ENCODE peak calls at places on chromosome 5, in six cellular contexts. G is H1, Z is transverse colon, E is stomach, B is tibial nerve, I is HepG2. A is an unnamed sample.

GRCh38 chr5:170791325-170791954 is 7.9 kb downstream of the GABRP start:
- DNase-seq in G (no peak), Z (peak), E (peak), B (peak), I (peak), A (no peak)

GRCh38 chr5:3542158-3542557 is 53.5 kb upstream of the IRX1 start:
- DNase-seq in G (no peak), Z (no peak), E (no peak), B (no peak), I (no peak), A (no peak)

GRCh38 chr5:61151893-61152292 is 10.4 kb downstream of the SMIM15 start:
- DNase-seq in G (no peak), Z (no peak), E (no peak), B (no peak), I (no peak), A (no peak)

GRCh38 chr5:114782217-114782616 is 387.5 kb downstream of the TRIM36 start:
- DNase-seq in G (no peak), Z (no peak), E (no peak), B (no peak), I (no peak), A (no peak)

GRCh38 chr5:14873790-14874189 is 2.2 kb upstream of the ANKH start:
- DNase-seq in G (no peak), Z (no peak), E (no peak), B (no peak), I (no peak), A (no peak)

GRCh38 chr5:115787426-115787825 is 29.0 kb downstream of the CDO1 start:
- DNase-seq in G (no peak), Z (no peak), E (no peak), B (no peak), I (no peak), A (no peak)

GRCh38 chr5:90944116-90944515 is 385.5 kb downstream of the ADGRV1 start:
- DNase-seq in G (no peak), Z (no peak), E (no peak), B (no peak), I (no peak), A (no peak)

GRCh38 chr5:78803386-78803785 is 154.8 kb upstream of the LHFPL2 start:
- DNase-seq in G (no peak), Z (peak), E (no peak), B (peak), I (no peak), A (peak)

GRCh38 chr5:90264930-90265857 is 144.4 kb downstream of the CETN3 start:
- DNase-seq in G (peak), Z (peak), E (peak), B (peak), I (peak), A (peak)

GRCh38 chr5:7015586-7016256 is 302.5 kb downstream of the TENT4A start:
- DNase-seq in G (peak), Z (no peak), E (no peak), B (no peak), I (no peak), A (no peak)

GRCh38 chr5:16626696-16627264 is 10.0 kb upstream of the RETREG1 start:
- DNase-seq in G (no peak), Z (no peak), E (no peak), B (no peak), I (no peak), A (no peak)

GRCh38 chr5:110956280-110956912 is 115.1 kb upstream of the TSLP start:
- DNase-seq in G (no peak), Z (no peak), E (no peak), B (no peak), I (no peak), A (no peak)

GRCh38 chr5:82164957-82165698 is 113.0 kb downstream of the RPS23 start:
- DNase-seq in G (no peak), Z (no peak), E (no peak), B (no peak), I (no peak), A (peak)

GRCh38 chr5:82031220-82032119 is 59.6 kb downstream of the ATG10 start:
- DNase-seq in G (peak), Z (no peak), E (no peak), B (no peak), I (no peak), A (no peak)

GRCh38 chr5:115168829-115169391 is 798 bp downstream of the TRIM36 start:
- DNase-seq in G (no peak), Z (peak), E (no peak), B (no peak), I (no peak), A (no peak)

GRCh38 chr5:147509710-147510651 is at the start of gene DPYSL3:
- DNase-seq in G (peak), Z (peak), E (peak), B (peak), I (no peak), A (peak)

GRCh38 chr5:138093036-138093435 is 9.2 kb downstream of the WNT8A start:
- DNase-seq in G (no peak), Z (no peak), E (no peak), B (no peak), I (no peak), A (no peak)

GRCh38 chr5:136066705-136067271 is 38.0 kb downstream of the TGFBI start:
- DNase-seq in G (no peak), Z (no peak), E (no peak), B (no peak), I (peak), A (peak)

GRCh38 chr5:82389347-82389746 is 111.2 kb upstream of the RPS23 start:
- DNase-seq in G (no peak), Z (no peak), E (no peak), B (no peak), I (no peak), A (no peak)

GRCh38 chr5:122424211-122424610 is 112.2 kb downstream of the SNCAIP start:
- DNase-seq in G (no peak), Z (no peak), E (no peak), B (no peak), I (no peak), A (no peak)

GRCh38 chr5:132641241-132641723 is 16.7 kb upstream of the IL13 start:
- DNase-seq in G (no peak), Z (no peak), E (no peak), B (no peak), I (no peak), A (no peak)

GRCh38 chr5:7576023-7576715 is 180.2 kb downstream of the ADCY2 start:
- DNase-seq in G (no peak), Z (peak), E (no peak), B (no peak), I (no peak), A (no peak)

GRCh38 chr5:109865636-109866035 is 175.9 kb downstream of the MAN2A1 start:
- DNase-seq in G (peak), Z (no peak), E (no peak), B (no peak), I (peak), A (no peak)

GRCh38 chr5:10456583-10457562 is 15.2 kb downstream of the ROPN1L start:
- DNase-seq in G (no peak), Z (no peak), E (no peak), B (no peak), I (no peak), A (no peak)

GRCh38 chr5:53479656-53480473 is 564 bp upstream of the FST start:
- DNase-seq in G (no peak), Z (peak), E (peak), B (peak), I (peak), A (no peak)

GRCh38 chr5:15452780-15453179 is 47.2 kb upstream of the FBXL7 start:
- DNase-seq in G (no peak), Z (no peak), E (no peak), B (no peak), I (no peak), A (no peak)

GRCh38 chr5:36569456-36569855 is 37.0 kb upstream of the SLC1A3 start:
- DNase-seq in G (no peak), Z (no peak), E (no peak), B (peak), I (no peak), A (no peak)

GRCh38 chr5:56183507-56183906 is 49.6 kb downstream of the ANKRD55 start:
- DNase-seq in G (no peak), Z (no peak), E (no peak), B (no peak), I (peak), A (no peak)

GRCh38 chr5:141960018-141960417 is 2.0 kb upstream of the PCDH12 start:
- DNase-seq in G (no peak), Z (no peak), E (no peak), B (no peak), I (peak), A (no peak)

GRCh38 chr5:88144219-88145040 is 124.2 kb downstream of the TMEM161B start:
- DNase-seq in G (no peak), Z (no peak), E (no peak), B (no peak), I (no peak), A (no peak)

GRCh38 chr5:69492391-69493234 is at the start of gene OCLN:
- DNase-seq in G (peak), Z (peak), E (peak), B (no peak), I (peak), A (peak)

GRCh38 chr5:1418921-1419280 is 26.3 kb downstream of the SLC6A3 start:
- DNase-seq in G (no peak), Z (no peak), E (no peak), B (no peak), I (no peak), A (no peak)

GRCh38 chr5:1419476-1420210 is 25.6 kb downstream of the SLC6A3 start:
- DNase-seq in G (no peak), Z (no peak), E (no peak), B (no peak), I (no peak), A (no peak)

GRCh38 chr5:1417586-1418225 is 27.5 kb downstream of the SLC6A3 start:
- DNase-seq in G (no peak), Z (no peak), E (no peak), B (no peak), I (no peak), A (no peak)

GRCh38 chr5:1416856-1417469 is 28.3 kb downstream of the SLC6A3 start:
- DNase-seq in G (no peak), Z (no peak), E (no peak), B (no peak), I (no peak), A (no peak)

DNA sequence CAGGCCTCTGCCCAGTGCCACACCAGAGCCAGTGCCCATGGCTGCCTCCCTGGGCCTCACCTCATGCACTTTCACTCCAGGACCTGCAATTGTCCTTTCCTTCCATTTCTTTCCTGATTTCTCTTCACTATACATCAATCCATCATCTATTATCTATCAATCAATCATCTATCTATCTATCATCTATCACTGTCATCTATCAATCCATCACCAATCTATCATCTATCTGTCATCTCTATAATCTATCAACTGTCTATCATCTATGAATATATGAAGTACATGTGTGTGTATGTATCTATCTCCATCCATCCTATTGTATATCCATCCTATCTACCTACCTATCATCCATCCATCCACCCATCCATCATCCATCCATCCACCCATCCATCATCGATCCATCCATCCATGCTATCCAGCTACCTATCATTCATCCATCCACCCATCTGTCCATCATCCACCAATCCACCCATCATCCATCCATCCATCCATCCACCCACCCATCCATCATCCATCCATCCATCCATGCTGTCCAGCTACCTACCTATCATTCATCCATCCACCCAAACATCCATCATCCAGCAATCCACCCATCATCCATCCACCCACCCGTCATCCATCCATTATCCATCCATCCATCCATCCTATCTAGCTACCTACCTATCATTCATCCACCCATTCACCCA is 26.9 kb downstream of the SLC6A3 start:
- DNase-seq in G (no peak), Z (no peak), E (no peak), B (no peak), I (no peak), A (no peak)
- TF ChIP-seq EP300 in G (no peak), Z (no peak), E (no peak), B (no peak), I (no peak), A (no peak)

DNA sequence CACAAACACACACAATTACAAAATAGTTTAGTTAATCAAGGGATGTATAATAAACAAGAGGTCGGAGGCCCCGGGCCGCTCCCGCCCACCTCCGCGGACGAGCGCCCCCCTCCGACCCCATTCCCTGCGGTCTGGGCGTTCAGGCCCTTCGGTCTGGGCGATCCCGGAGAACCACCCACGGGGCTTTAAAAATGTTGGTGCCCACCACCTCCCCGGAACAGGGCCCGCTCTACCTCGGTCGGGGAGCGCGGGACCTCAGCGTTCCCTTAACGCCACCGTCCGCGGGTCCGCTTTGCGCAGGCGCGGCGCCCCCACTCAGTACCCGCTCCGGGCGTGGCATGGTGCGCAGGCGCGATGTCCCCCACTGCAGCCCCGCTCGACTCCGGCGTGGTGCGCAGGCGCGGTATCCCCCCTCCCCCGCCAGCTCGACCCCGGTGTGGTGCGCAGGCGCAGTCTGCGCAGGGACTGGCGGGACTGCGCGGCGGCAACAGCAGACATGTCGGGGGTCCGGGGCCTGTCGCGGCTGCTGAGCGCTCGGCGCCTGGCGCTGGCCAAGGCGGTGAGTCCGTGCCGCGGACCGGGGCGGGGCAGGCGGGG is at the start of the genes CCDC127 and SDHA:
- DNase-seq in G (peak), Z (peak), E (peak), B (peak), I (peak), A (peak)
- TF ChIP-seq CTCF in G (peak), Z (no peak), E (peak), B (peak), I (peak), A (peak)

GRCh38 chr5:173920024-173920753 is 32.0 kb downstream of the CPEB4 start:
- DNase-seq in G (no peak), Z (no peak), E (no peak), B (no peak), I (no peak), A (no peak)

GRCh38 chr5:173915310-173916005 is 27.3 kb downstream of the CPEB4 start:
- DNase-seq in G (no peak), Z (no peak), E (no peak), B (no peak), I (no peak), A (no peak)

GRCh38 chr5:173916233-173916632 is 28.1 kb downstream of the CPEB4 start:
- DNase-seq in G (no peak), Z (no peak), E (no peak), B (no peak), I (no peak), A (no peak)

GRCh38 chr5:173919443-173919842 is 31.3 kb downstream of the CPEB4 start:
- DNase-seq in G (no peak), Z (no peak), E (no peak), B (no peak), I (peak), A (no peak)

GRCh38 chr5:173917788-173918786 is 29.9 kb downstream of the CPEB4 start:
- DNase-seq in G (no peak), Z (peak), E (peak), B (peak), I (peak), A (peak)
- TF ChIP-seq EP300 in G (no peak), Z (no peak), E (no peak), B (peak), I (no peak), A (no peak)

GRCh38 chr5:120532835-120533234 is 68.7 kb downstream of the PRR16 start:
- DNase-seq in G (no peak), Z (no peak), E (no peak), B (no peak), I (no peak), A (no peak)
- TF ChIP-seq CTCF in G (peak), Z (no peak), E (no peak), B (no peak), I (no peak), A (no peak)

GRCh38 chr5:95424016-95424415 is 32.9 kb downstream of the FAM81B start:
- DNase-seq in G (no peak), Z (no peak), E (no peak), B (no peak), I (no peak), A (no peak)
- TF ChIP-seq EP300 in G (no peak), Z (no peak), E (no peak), B (no peak), I (no peak), A (no peak)

DNA sequence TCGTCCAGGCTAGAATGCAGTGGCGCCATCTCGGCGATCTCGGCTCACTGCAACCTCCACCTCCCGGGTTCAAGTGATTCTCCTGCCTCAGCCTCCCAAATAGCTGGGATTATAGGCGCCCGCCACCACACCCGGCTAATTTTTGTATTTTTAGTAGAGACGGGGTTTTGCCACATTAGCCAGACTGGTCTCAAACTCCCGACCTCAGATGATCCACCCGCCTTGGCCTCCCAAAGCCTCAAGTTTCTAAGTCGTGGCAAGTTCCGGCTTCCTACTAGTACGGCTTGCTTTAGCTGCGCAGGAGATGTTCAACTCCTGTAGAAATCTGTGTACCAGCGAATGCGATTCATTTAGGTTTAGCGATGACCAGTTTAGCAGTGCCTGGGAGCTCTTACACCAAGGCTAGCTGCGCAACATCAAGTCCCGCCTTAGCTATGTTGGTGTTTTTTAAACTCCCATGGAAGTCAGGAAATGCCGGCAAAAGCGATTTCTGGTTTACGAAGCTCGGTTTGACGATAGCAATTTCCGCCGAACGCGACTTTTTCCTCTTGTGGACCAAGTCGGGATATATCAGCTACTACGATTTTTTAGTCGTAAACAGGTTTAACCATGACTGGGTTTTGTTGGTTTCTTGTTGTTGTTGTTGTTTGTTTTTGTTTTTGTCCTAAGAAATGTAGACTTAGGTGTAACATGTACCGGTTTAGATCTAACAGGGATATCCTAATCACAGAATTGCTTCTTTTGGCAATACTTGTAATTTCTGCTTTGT is 46.4 kb downstream of the ANXA2R start:
- DNase-seq in G (no peak), Z (peak), E (no peak), B (peak), I (no peak), A (no peak)
- TF ChIP-seq CTCF in G (no peak), Z (peak), E (no peak), B (no peak), I (no peak), A (no peak)

DNA sequence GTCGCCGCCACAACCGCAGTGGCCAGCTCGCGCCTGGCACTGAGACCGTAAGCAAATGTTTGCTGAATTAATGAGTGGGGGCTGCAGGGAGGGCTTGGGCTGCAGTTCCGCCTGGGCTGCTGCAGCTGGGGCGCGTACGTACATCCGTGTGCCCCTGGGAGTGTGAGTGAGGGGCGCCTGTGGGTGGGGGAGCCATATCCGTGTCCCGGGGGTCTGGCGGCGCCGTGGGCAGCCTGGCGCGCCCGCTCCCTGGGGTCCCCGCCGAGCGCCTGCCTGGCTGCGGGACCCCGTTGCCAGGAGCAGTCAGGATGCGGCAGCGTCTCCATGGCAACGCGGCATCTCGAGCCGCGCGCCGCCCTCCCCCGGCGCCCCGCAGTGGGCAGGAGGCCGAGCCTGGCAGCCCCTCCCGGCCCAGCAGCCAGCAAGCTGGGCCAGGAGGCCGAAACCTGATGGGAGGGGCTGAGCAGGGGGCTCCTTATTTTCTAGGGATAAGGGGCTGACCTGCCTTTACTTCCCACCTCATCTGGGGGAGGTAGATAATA is 31.3 kb upstream of the PSD2 start:
- DNase-seq in G (no peak), Z (no peak), E (no peak), B (no peak), I (no peak), A (no peak)
- TF ChIP-seq EP300 in G (no peak), Z (no peak), E (no peak), B (no peak), I (no peak), A (no peak)

GRCh38 chr5:149002761-149003689 is 59.8 kb downstream of the SH3TC2 start:
- DNase-seq in G (no peak), Z (no peak), E (no peak), B (no peak), I (no peak), A (no peak)
- TF ChIP-seq CTCF in G (no peak), Z (no peak), E (no peak), B (no peak), I (peak), A (no peak)

GRCh38 chr5:126385509-126385908 is 37.7 kb upstream of the GRAMD2B start:
- DNase-seq in G (no peak), Z (no peak), E (no peak), B (no peak), I (no peak), A (no peak)

GRCh38 chr5:126386146-126386545 is 37.1 kb upstream of the GRAMD2B start:
- DNase-seq in G (no peak), Z (no peak), E (no peak), B (no peak), I (no peak), A (no peak)

GRCh38 chr5:126384985-126385384 is 38.2 kb upstream of the GRAMD2B start:
- DNase-seq in G (no peak), Z (no peak), E (no peak), B (no peak), I (no peak), A (no peak)

GRCh38 chr5:126383755-126384154 is 39.5 kb upstream of the GRAMD2B start:
- DNase-seq in G (no peak), Z (no peak), E (no peak), B (no peak), I (no peak), A (no peak)

GRCh38 chr5:126383246-126383645 is 40.0 kb upstream of the GRAMD2B start:
- DNase-seq in G (no peak), Z (peak), E (no peak), B (no peak), I (no peak), A (no peak)
- TF ChIP-seq EP300 in G (no peak), Z (no peak), E (no peak), B (no peak), I (no peak), A (no peak)